ENCODE peak calls at places on chromosomes 7 and 10, in seven cellular contexts. One of them, this sample, is unnamed.

GRCh38 chr10:97291357-97292096 is 910 bp downstream of the ARHGAP19 start:
- DNase-seq in ovary: no peak
- DNase-seq in A549: no peak
- DNase-seq in sigmoid colon: no peak
- DNase-seq in tibial nerve: no peak
- DNase-seq in H1: no peak
- DNase-seq in GM12878: no peak
- DNase-seq in this sample: no peak

GRCh38 chr7:50690541-50691011 is 92.1 kb downstream of the GRB10 start:
- DNase-seq in ovary: no peak
- DNase-seq in A549: no peak
- DNase-seq in sigmoid colon: no peak
- DNase-seq in tibial nerve: no peak
- DNase-seq in H1: no peak
- DNase-seq in GM12878: no peak
- DNase-seq in this sample: no peak

GRCh38 chr10:103540722-103541121 is 47.2 kb downstream of the NEURL1 start:
- DNase-seq in ovary: no peak
- DNase-seq in A549: no peak
- DNase-seq in sigmoid colon: no peak
- DNase-seq in tibial nerve: no peak
- DNase-seq in H1: no peak
- DNase-seq in GM12878: no peak
- DNase-seq in this sample: peak

GRCh38 chr10:130218181-130218641 is 82.0 kb downstream of the GLRX3 start:
- DNase-seq in ovary: no peak
- DNase-seq in A549: no peak
- DNase-seq in sigmoid colon: peak
- DNase-seq in tibial nerve: no peak
- DNase-seq in H1: no peak
- DNase-seq in GM12878: no peak
- DNase-seq in this sample: peak

GRCh38 chr10:99742240-99742639 is 10.2 kb downstream of the CUTC start:
- DNase-seq in ovary: no peak
- DNase-seq in A549: no peak
- DNase-seq in sigmoid colon: no peak
- DNase-seq in tibial nerve: no peak
- DNase-seq in H1: no peak
- DNase-seq in GM12878: no peak
- DNase-seq in this sample: no peak

GRCh38 chr7:4151926-4152549 is 530.1 kb upstream of the FOXK1 start:
- DNase-seq in ovary: no peak
- DNase-seq in A549: no peak
- DNase-seq in sigmoid colon: peak
- DNase-seq in tibial nerve: no peak
- DNase-seq in H1: no peak
- DNase-seq in GM12878: no peak
- DNase-seq in this sample: no peak

GRCh38 chr7:149196705-149197171 is 1.4 kb downstream of the ZNF282 start:
- DNase-seq in ovary: no peak
- DNase-seq in A549: peak
- DNase-seq in sigmoid colon: peak
- DNase-seq in tibial nerve: no peak
- DNase-seq in H1: no peak
- DNase-seq in GM12878: no peak
- DNase-seq in this sample: no peak

GRCh38 chr7:40922316-40922670 is 780.6 kb downstream of the INHBA start:
- DNase-seq in ovary: no peak
- DNase-seq in A549: no peak
- DNase-seq in sigmoid colon: no peak
- DNase-seq in tibial nerve: no peak
- DNase-seq in H1: no peak
- DNase-seq in GM12878: no peak
- DNase-seq in this sample: no peak

GRCh38 chr10:1043532-1043995 is 5.4 kb downstream of the IDI1 start:
- DNase-seq in ovary: no peak
- DNase-seq in A549: no peak
- DNase-seq in sigmoid colon: no peak
- DNase-seq in tibial nerve: no peak
- DNase-seq in H1: no peak
- DNase-seq in GM12878: peak
- DNase-seq in this sample: no peak

GRCh38 chr10:85864866-85865526 is 501.6 kb downstream of the GRID1 start:
- DNase-seq in ovary: no peak
- DNase-seq in A549: no peak
- DNase-seq in sigmoid colon: no peak
- DNase-seq in tibial nerve: no peak
- DNase-seq in H1: no peak
- DNase-seq in GM12878: no peak
- DNase-seq in this sample: no peak

GRCh38 chr10:102283890-102284289 is 38.6 kb downstream of the GBF1 start:
- DNase-seq in ovary: no peak
- DNase-seq in A549: no peak
- DNase-seq in sigmoid colon: no peak
- DNase-seq in tibial nerve: no peak
- DNase-seq in H1: no peak
- DNase-seq in GM12878: no peak
- DNase-seq in this sample: no peak

GRCh38 chr7:155591055-155591750 is 44.8 kb upstream of the CNPY1 start:
- DNase-seq in ovary: no peak
- DNase-seq in A549: no peak
- DNase-seq in sigmoid colon: no peak
- DNase-seq in tibial nerve: no peak
- DNase-seq in H1: no peak
- DNase-seq in GM12878: no peak
- DNase-seq in this sample: peak

GRCh38 chr7:11130012-11130411 is 156.3 kb downstream of the PHF14 start:
- DNase-seq in ovary: no peak
- DNase-seq in A549: no peak
- DNase-seq in sigmoid colon: no peak
- DNase-seq in tibial nerve: no peak
- DNase-seq in H1: no peak
- DNase-seq in GM12878: no peak
- DNase-seq in this sample: no peak

GRCh38 chr10:130416334-130416950 is 280.3 kb downstream of the GLRX3 start:
- DNase-seq in ovary: no peak
- DNase-seq in A549: no peak
- DNase-seq in sigmoid colon: peak
- DNase-seq in tibial nerve: no peak
- DNase-seq in H1: no peak
- DNase-seq in GM12878: no peak
- DNase-seq in this sample: no peak

GRCh38 chr7:121313793-121314676 is 14.8 kb upstream of the WNT16 start:
- DNase-seq in ovary: no peak
- DNase-seq in A549: no peak
- DNase-seq in sigmoid colon: no peak
- DNase-seq in tibial nerve: no peak
- DNase-seq in H1: no peak
- DNase-seq in GM12878: peak
- DNase-seq in this sample: no peak

GRCh38 chr10:91887075-91887899 is 22.0 kb downstream of the FGFBP3 start:
- DNase-seq in ovary: peak
- DNase-seq in A549: peak
- DNase-seq in sigmoid colon: peak
- DNase-seq in tibial nerve: peak
- DNase-seq in H1: peak
- DNase-seq in GM12878: no peak
- DNase-seq in this sample: no peak

GRCh38 chr10:114499630-114500190 is 95.4 kb upstream of the AFAP1L2 start:
- DNase-seq in ovary: no peak
- DNase-seq in A549: no peak
- DNase-seq in sigmoid colon: no peak
- DNase-seq in tibial nerve: no peak
- DNase-seq in H1: no peak
- DNase-seq in GM12878: no peak
- DNase-seq in this sample: no peak

GRCh38 chr10:517236-517635 is 172.2 kb downstream of the DIP2C start:
- DNase-seq in ovary: no peak
- DNase-seq in A549: no peak
- DNase-seq in sigmoid colon: peak
- DNase-seq in tibial nerve: no peak
- DNase-seq in H1: no peak
- DNase-seq in GM12878: no peak
- DNase-seq in this sample: no peak

GRCh38 chr7:118239014-118239413 is 14.5 kb downstream of the ANKRD7 start:
- DNase-seq in ovary: no peak
- DNase-seq in A549: no peak
- DNase-seq in sigmoid colon: no peak
- DNase-seq in tibial nerve: no peak
- DNase-seq in H1: no peak
- DNase-seq in GM12878: no peak
- DNase-seq in this sample: no peak

GRCh38 chr10:86665868-86666267 is 2.4 kb upstream of the LDB3 start:
- DNase-seq in ovary: no peak
- DNase-seq in A549: no peak
- DNase-seq in sigmoid colon: no peak
- DNase-seq in tibial nerve: no peak
- DNase-seq in H1: no peak
- DNase-seq in GM12878: no peak
- DNase-seq in this sample: no peak

GRCh38 chr10:132541601-132542011 is 4.0 kb downstream of the INPP5A start:
- DNase-seq in ovary: no peak
- DNase-seq in A549: no peak
- DNase-seq in sigmoid colon: peak
- DNase-seq in tibial nerve: no peak
- DNase-seq in H1: no peak
- DNase-seq in GM12878: no peak
- DNase-seq in this sample: peak

GRCh38 chr10:28060031-28060607 is 61.2 kb upstream of the ODAD2 start:
- DNase-seq in ovary: no peak
- DNase-seq in A549: no peak
- DNase-seq in sigmoid colon: no peak
- DNase-seq in tibial nerve: no peak
- DNase-seq in H1: no peak
- DNase-seq in GM12878: no peak
- DNase-seq in this sample: no peak

GRCh38 chr10:79093658-79094411 is 25.1 kb downstream of the ZMIZ1 start:
- DNase-seq in ovary: peak
- DNase-seq in A549: no peak
- DNase-seq in sigmoid colon: peak
- DNase-seq in tibial nerve: peak
- DNase-seq in H1: no peak
- DNase-seq in GM12878: peak
- DNase-seq in this sample: no peak

GRCh38 chr10:5042922-5043321 is 39.3 kb upstream of the AKR1C2 start:
- DNase-seq in ovary: no peak
- DNase-seq in A549: no peak
- DNase-seq in sigmoid colon: no peak
- DNase-seq in tibial nerve: no peak
- DNase-seq in H1: no peak
- DNase-seq in GM12878: no peak
- DNase-seq in this sample: no peak

GRCh38 chr10:77863446-77863845 is 63.1 kb downstream of the DLG5 start:
- DNase-seq in ovary: no peak
- DNase-seq in A549: no peak
- DNase-seq in sigmoid colon: no peak
- DNase-seq in tibial nerve: no peak
- DNase-seq in H1: no peak
- DNase-seq in GM12878: no peak
- DNase-seq in this sample: no peak

GRCh38 chr7:121498816-121499215 is 102.7 kb upstream of the FAM3C start:
- DNase-seq in ovary: no peak
- DNase-seq in A549: no peak
- DNase-seq in sigmoid colon: no peak
- DNase-seq in tibial nerve: no peak
- DNase-seq in H1: no peak
- DNase-seq in GM12878: no peak
- DNase-seq in this sample: no peak

GRCh38 chr10:81872206-81872605 is 2.8 kb upstream of the NRG3 start:
- DNase-seq in ovary: no peak
- DNase-seq in A549: no peak
- DNase-seq in sigmoid colon: no peak
- DNase-seq in tibial nerve: no peak
- DNase-seq in H1: no peak
- DNase-seq in GM12878: no peak
- DNase-seq in this sample: no peak

GRCh38 chr10:81874878-81875679 is at the start of gene NRG3:
- DNase-seq in ovary: no peak
- DNase-seq in A549: no peak
- DNase-seq in sigmoid colon: no peak
- DNase-seq in tibial nerve: no peak
- DNase-seq in H1: no peak
- DNase-seq in GM12878: no peak
- DNase-seq in this sample: no peak

GRCh38 chr10:81873231-81873931 is 1.6 kb upstream of the NRG3 start:
- DNase-seq in ovary: no peak
- DNase-seq in A549: no peak
- DNase-seq in sigmoid colon: no peak
- DNase-seq in tibial nerve: no peak
- DNase-seq in H1: no peak
- DNase-seq in GM12878: no peak
- DNase-seq in this sample: no peak

GRCh38 chr10:81875680-81876252 is 772 bp downstream of the NRG3 start:
- DNase-seq in ovary: no peak
- DNase-seq in A549: no peak
- DNase-seq in sigmoid colon: no peak
- DNase-seq in tibial nerve: no peak
- DNase-seq in H1: no peak
- DNase-seq in GM12878: no peak
- DNase-seq in this sample: no peak

GRCh38 chr10:81873932-81874816 is 820 bp upstream of the NRG3 start:
- DNase-seq in ovary: no peak
- DNase-seq in A549: no peak
- DNase-seq in sigmoid colon: peak
- DNase-seq in tibial nerve: no peak
- DNase-seq in H1: no peak
- DNase-seq in GM12878: no peak
- DNase-seq in this sample: no peak
- H3K4me3 ChIP-seq in ovary: no peak
- H3K4me3 ChIP-seq in A549: peak
- H3K4me3 ChIP-seq in sigmoid colon: peak
- H3K4me3 ChIP-seq in tibial nerve: peak
- H3K4me3 ChIP-seq in H1: peak
- H3K4me3 ChIP-seq in GM12878: no peak
- H3K4me3 ChIP-seq in this sample: peak

GRCh38 chr10:44939691-44940401 is 19.8 kb upstream of the RASSF4 start:
- DNase-seq in ovary: no peak
- DNase-seq in A549: no peak
- DNase-seq in sigmoid colon: peak
- DNase-seq in tibial nerve: no peak
- DNase-seq in H1: no peak
- DNase-seq in GM12878: no peak
- DNase-seq in this sample: no peak
- TF ChIP-seq EP300 in ovary: no peak
- TF ChIP-seq EP300 in A549: no peak
- TF ChIP-seq EP300 in sigmoid colon: no peak
- TF ChIP-seq EP300 in tibial nerve: peak
- TF ChIP-seq EP300 in H1: no peak
- TF ChIP-seq EP300 in GM12878: no peak
- TF ChIP-seq EP300 in this sample: no peak

GRCh38 chr7:117019786-117020604 is 66.7 kb downstream of the ST7 start:
- DNase-seq in ovary: peak
- DNase-seq in A549: peak
- DNase-seq in sigmoid colon: peak
- DNase-seq in tibial nerve: peak
- DNase-seq in H1: no peak
- DNase-seq in GM12878: no peak
- DNase-seq in this sample: no peak
- TF ChIP-seq POLR2A in ovary: no peak
- TF ChIP-seq POLR2A in A549: no peak
- TF ChIP-seq POLR2A in sigmoid colon: no peak
- TF ChIP-seq POLR2A in tibial nerve: no peak
- TF ChIP-seq POLR2A in H1: no peak
- TF ChIP-seq POLR2A in GM12878: no peak
- TF ChIP-seq POLR2A in this sample: no peak

GRCh38 chr7:15687645-15688025 is 1.2 kb upstream of the MEOX2 start:
- DNase-seq in ovary: no peak
- DNase-seq in A549: no peak
- DNase-seq in sigmoid colon: no peak
- DNase-seq in tibial nerve: no peak
- DNase-seq in H1: no peak
- DNase-seq in GM12878: no peak
- DNase-seq in this sample: no peak
- H3K4me3 ChIP-seq in ovary: peak
- H3K4me3 ChIP-seq in A549: no peak
- H3K4me3 ChIP-seq in sigmoid colon: peak
- H3K4me3 ChIP-seq in tibial nerve: peak
- H3K4me3 ChIP-seq in H1: peak
- H3K4me3 ChIP-seq in GM12878: no peak
- H3K4me3 ChIP-seq in this sample: peak